ENCODE peak calls at places on chromosomes 16 and 17, in five cellular contexts. One of them, this sample, is unnamed.
A peak's percentile ranks its signal among the peaks of the same experiment; 100 is the strongest.

GRCh38 chr17:43406676-43407645 is 8.2 kb downstream of the ARL4D start:
- DNase-seq in left lobe of liver: no peak
- DNase-seq in GM13976: no peak
- DNase-seq in AG08395: peak; percentile 72
- DNase-seq in choroid plexus epithelial cell: peak; percentile 62
- DNase-seq in this sample: no peak

GRCh38 chr16:11497851-11498289 is 88.8 kb downstream of the LITAF start:
- DNase-seq in left lobe of liver: no peak
- DNase-seq in GM13976: no peak
- DNase-seq in AG08395: no peak
- DNase-seq in choroid plexus epithelial cell: peak; percentile 67
- DNase-seq in this sample: no peak

GRCh38 chr17:80795737-80796136 is 195.9 kb upstream of the CHMP6 start:
- DNase-seq in left lobe of liver: peak; percentile 63
- DNase-seq in GM13976: no peak
- DNase-seq in AG08395: no peak
- DNase-seq in choroid plexus epithelial cell: peak; percentile 15
- DNase-seq in this sample: peak; percentile 70

GRCh38 chr17:13807103-13807502 is 205.4 kb upstream of the HS3ST3A1 start:
- DNase-seq in left lobe of liver: no peak
- DNase-seq in GM13976: no peak
- DNase-seq in AG08395: no peak
- DNase-seq in choroid plexus epithelial cell: no peak
- DNase-seq in this sample: no peak

GRCh38 chr16:55021595-55022475 is 91.2 kb downstream of the IRX5 start:
- DNase-seq in left lobe of liver: no peak
- DNase-seq in GM13976: no peak
- DNase-seq in AG08395: peak; percentile 50
- DNase-seq in choroid plexus epithelial cell: peak; percentile 19
- DNase-seq in this sample: no peak

GRCh38 chr16:72468582-72468981 is 296.6 kb upstream of the PMFBP1 start:
- DNase-seq in left lobe of liver: no peak
- DNase-seq in GM13976: no peak
- DNase-seq in AG08395: no peak
- DNase-seq in choroid plexus epithelial cell: peak; percentile 59
- DNase-seq in this sample: no peak

GRCh38 chr17:63405741-63406261 is 40.3 kb downstream of the CYB561 start:
- DNase-seq in left lobe of liver: no peak
- DNase-seq in GM13976: peak; percentile 57
- DNase-seq in AG08395: peak; percentile 65
- DNase-seq in choroid plexus epithelial cell: peak; percentile 90
- DNase-seq in this sample: peak; percentile 35

GRCh38 chr17:82367724-82368524 is 3.6 kb upstream of the UTS2R start:
- DNase-seq in left lobe of liver: no peak
- DNase-seq in GM13976: no peak
- DNase-seq in AG08395: no peak
- DNase-seq in choroid plexus epithelial cell: no peak
- DNase-seq in this sample: no peak

GRCh38 chr16:12158428-12158827 is 181.9 kb downstream of the SNX29 start:
- DNase-seq in left lobe of liver: no peak
- DNase-seq in GM13976: no peak
- DNase-seq in AG08395: peak; percentile 85
- DNase-seq in choroid plexus epithelial cell: peak; percentile 66
- DNase-seq in this sample: no peak

GRCh38 chr16:49589721-49590120 is 216.1 kb downstream of the C16orf78 start:
- DNase-seq in left lobe of liver: peak; percentile 33
- DNase-seq in GM13976: no peak
- DNase-seq in AG08395: no peak
- DNase-seq in choroid plexus epithelial cell: no peak
- DNase-seq in this sample: no peak

GRCh38 chr17:34706029-34706428 is 126.6 kb downstream of the TMEM132E start:
- DNase-seq in left lobe of liver: no peak
- DNase-seq in GM13976: no peak
- DNase-seq in AG08395: peak; percentile 13
- DNase-seq in choroid plexus epithelial cell: peak; percentile 10
- DNase-seq in this sample: peak; percentile 10

GRCh38 chr17:78488867-78489634 is 88.1 kb downstream of the DNAH17 start:
- DNase-seq in left lobe of liver: no peak
- DNase-seq in GM13976: no peak
- DNase-seq in AG08395: no peak
- DNase-seq in choroid plexus epithelial cell: no peak
- DNase-seq in this sample: peak; percentile 41

GRCh38 chr17:79960788-79961522 is 74.7 kb downstream of the TBC1D16 start:
- DNase-seq in left lobe of liver: no peak
- DNase-seq in GM13976: no peak
- DNase-seq in AG08395: no peak
- DNase-seq in choroid plexus epithelial cell: peak; percentile 26
- DNase-seq in this sample: no peak

GRCh38 chr17:3167574-3167973 is 29.7 kb upstream of the OR1A2 start:
- DNase-seq in left lobe of liver: no peak
- DNase-seq in GM13976: peak; percentile 32
- DNase-seq in AG08395: no peak
- DNase-seq in choroid plexus epithelial cell: no peak
- DNase-seq in this sample: no peak

GRCh38 chr17:39641883-39642282 is 4.9 kb downstream of the STARD3 start:
- DNase-seq in left lobe of liver: no peak
- DNase-seq in GM13976: no peak
- DNase-seq in AG08395: no peak
- DNase-seq in choroid plexus epithelial cell: no peak
- DNase-seq in this sample: no peak

GRCh38 chr17:64679710-64680216 is 17.7 kb upstream of the SMURF2 start:
- DNase-seq in left lobe of liver: no peak
- DNase-seq in GM13976: no peak
- DNase-seq in AG08395: peak; percentile 89
- DNase-seq in choroid plexus epithelial cell: peak; percentile 93
- DNase-seq in this sample: no peak

GRCh38 chr16:55490301-55490700 is 11.3 kb downstream of the MMP2 start:
- DNase-seq in left lobe of liver: no peak
- DNase-seq in GM13976: no peak
- DNase-seq in AG08395: no peak
- DNase-seq in choroid plexus epithelial cell: no peak
- DNase-seq in this sample: no peak

GRCh38 chr17:65103896-65104295 is 33.3 kb upstream of the RGS9 start:
- DNase-seq in left lobe of liver: no peak
- DNase-seq in GM13976: no peak
- DNase-seq in AG08395: no peak
- DNase-seq in choroid plexus epithelial cell: peak; percentile 70
- DNase-seq in this sample: no peak

GRCh38 chr16:28321700-28322411 is 29.5 kb downstream of the SBK1 start:
- DNase-seq in left lobe of liver: no peak
- DNase-seq in GM13976: peak; percentile 82
- DNase-seq in AG08395: peak; percentile 61
- DNase-seq in choroid plexus epithelial cell: peak; percentile 44
- DNase-seq in this sample: no peak

GRCh38 chr17:8384801-8385335 is 1.9 kb upstream of the RPL26 start:
- DNase-seq in left lobe of liver: no peak
- DNase-seq in GM13976: no peak
- DNase-seq in AG08395: peak; percentile 82
- DNase-seq in choroid plexus epithelial cell: peak; percentile 90
- DNase-seq in this sample: no peak

GRCh38 chr17:50699410-50699809 is 8.3 kb downstream of the ANKRD40 start:
- DNase-seq in left lobe of liver: no peak
- DNase-seq in GM13976: no peak
- DNase-seq in AG08395: no peak
- DNase-seq in choroid plexus epithelial cell: no peak
- DNase-seq in this sample: no peak

GRCh38 chr17:49379926-49380325 is 17.9 kb upstream of the ZNF652 start:
- DNase-seq in left lobe of liver: no peak
- DNase-seq in GM13976: no peak
- DNase-seq in AG08395: no peak
- DNase-seq in choroid plexus epithelial cell: no peak
- DNase-seq in this sample: no peak

GRCh38 chr16:4519274-4520058 is 19.1 kb downstream of the CDIP1 start:
- DNase-seq in left lobe of liver: no peak
- DNase-seq in GM13976: no peak
- DNase-seq in AG08395: no peak
- DNase-seq in choroid plexus epithelial cell: no peak
- DNase-seq in this sample: no peak

This sample was measured in midbrain.